ENCODE peak calls at places on chromosomes 12 and 14, in four cellular contexts. D, C, E and A are unnamed samples. For H3K4me1 and H3K36me3, the result is how much of the 10 kb centered on the place peaks cover.

GRCh38 chr12:67747869-67748760 is 99.6 kb downstream of the DYRK2 start:
- DNase-seq in D (peak), C (no peak), E (no peak), A (no peak)

GRCh38 chr14:21210023-21210422 is 54.2 kb upstream of the OR5AU1 start:
- DNase-seq in D (no peak), C (no peak), E (no peak), A (no peak)

GRCh38 chr12:122865268-122866231 is 30.3 kb downstream of the HIP1R start:
- DNase-seq in D (peak), C (no peak), E (no peak), A (no peak)

GRCh38 chr14:81991998-81992397 is 458.3 kb upstream of the SEL1L start:
- DNase-seq in D (no peak), C (no peak), E (no peak), A (no peak)

GRCh38 chr14:78519863-78520262 is 349.7 kb downstream of the NRXN3 start:
- DNase-seq in D (peak), C (no peak), E (peak), A (peak)

GRCh38 chr14:103067231-103067954 is 10.0 kb upstream of the CDC42BPB start:
- DNase-seq in D (no peak), C (no peak), E (no peak), A (no peak)

GRCh38 chr12:95774311-95775045 is 16.1 kb downstream of the NTN4 start:
- DNase-seq in D (no peak), C (no peak), E (no peak), A (no peak)

GRCh38 chr14:106318700-106319099 is 792.3 kb downstream of the TMEM121 start:
- DNase-seq in D (no peak), C (no peak), E (no peak), A (no peak)

DNA sequence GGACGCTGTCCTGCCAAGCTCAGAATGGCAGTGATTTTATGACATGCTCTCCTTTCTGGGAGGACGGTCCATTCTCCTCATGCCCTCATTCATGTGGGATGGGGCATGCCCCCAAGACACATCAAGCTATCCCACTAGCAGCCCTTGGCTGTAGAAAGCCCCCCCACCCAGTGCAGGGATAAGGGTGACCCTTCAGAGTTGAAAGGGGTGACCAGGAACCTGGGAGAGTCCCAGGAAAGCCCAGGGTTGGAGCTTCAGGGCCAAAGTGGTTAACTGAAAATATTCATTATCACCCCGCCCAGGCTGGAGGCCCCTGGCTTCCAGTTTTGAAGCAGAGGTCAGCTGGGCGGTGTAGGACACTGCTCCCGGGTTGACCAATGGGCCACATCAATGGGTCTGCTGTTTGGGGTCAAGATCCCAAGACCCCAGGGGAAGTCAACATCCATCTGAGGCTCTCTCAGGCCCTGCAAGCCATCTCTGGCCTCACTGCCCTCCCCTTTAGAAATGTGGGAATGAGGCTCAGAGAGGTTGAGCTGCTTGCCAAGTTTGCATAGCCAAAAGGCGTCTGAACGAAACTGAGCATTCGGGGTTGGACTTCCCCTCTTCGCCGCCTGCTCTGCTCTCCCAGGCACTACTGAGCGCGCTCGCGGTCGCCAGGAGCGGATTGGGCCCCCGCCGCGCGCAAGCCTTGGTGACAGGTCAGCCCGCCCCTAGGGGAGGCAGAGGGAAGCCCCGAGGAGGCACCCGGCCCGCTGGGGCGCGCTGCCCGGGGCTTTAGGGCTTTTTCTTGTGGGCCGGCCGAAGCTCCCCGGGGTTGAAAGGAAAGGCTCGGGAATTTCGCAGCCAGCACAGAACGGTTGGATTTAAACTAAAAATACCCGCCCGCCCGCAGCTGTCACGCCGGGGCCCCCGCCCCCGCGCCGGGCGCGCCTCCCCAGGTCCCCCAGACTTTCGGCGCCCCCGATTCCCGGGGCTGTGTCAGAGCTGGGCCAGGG is 630 bp downstream of the SYNE3 start:
- DNase-seq in D (peak), C (no peak), E (no peak), A (no peak)
- H3K4me1 ChIP-seq in D (half or more), C (half or more), E (under half), A (under half)

GRCh38 chr12:3348055-3348454 is 142.9 kb upstream of the PRMT8 start:
- DNase-seq in D (no peak), C (no peak), E (no peak), A (no peak)
- H3K36me3 ChIP-seq in D (under half), C (under half), E (under half), A (under half)

DNA sequence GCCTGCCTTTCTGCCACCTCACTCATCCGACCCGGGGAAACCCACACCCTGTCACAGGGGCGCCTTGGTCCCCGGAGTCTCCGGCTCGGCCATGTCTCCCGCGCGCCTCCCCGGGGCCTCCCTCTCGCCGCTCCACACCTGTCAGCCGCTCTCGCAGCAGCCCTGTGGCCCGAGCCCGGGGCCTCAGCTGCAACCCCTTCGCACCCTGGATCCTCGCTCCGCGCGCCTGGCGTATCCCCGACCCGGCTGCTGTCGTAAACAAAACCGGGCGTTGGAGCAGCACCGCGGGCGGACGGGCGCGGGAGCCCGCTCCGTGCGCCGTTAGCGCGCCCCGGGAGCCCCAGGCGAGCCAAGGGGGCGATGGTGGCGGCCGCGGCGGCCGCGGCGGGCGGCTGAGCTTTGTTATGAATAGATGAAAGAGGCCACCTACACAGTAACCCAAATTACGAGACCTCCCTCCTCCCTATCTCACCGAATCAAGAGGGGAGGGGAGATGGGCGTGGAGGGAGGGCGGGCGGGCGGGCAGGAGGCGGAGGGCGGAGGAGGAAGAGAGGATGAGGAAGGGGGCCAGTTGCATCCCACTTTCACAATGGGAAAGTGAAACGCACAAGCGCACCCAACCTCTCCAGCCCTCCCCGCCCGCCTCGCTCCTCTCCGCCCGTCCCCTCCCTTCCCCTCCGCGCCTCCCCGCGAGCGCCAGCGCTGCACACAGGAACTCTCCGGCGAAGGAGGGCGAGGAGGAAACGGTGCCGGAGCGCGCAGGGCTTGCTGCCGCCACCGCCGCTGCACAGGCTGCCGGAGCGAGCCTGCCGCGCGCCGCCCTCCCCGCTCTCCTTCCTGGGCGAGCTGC is at the start of gene PLXNC1:
- DNase-seq in D (no peak), C (no peak), E (no peak), A (no peak)
- TF ChIP-seq SUZ12 in D (no peak), C (no peak), E (peak), A (no peak)

GRCh38 chr12:100267603-100268281 is 765 bp downstream of the SCYL2 start:
- DNase-seq in D (peak), C (no peak), E (no peak), A (no peak)
- H3K4me1 ChIP-seq in D (under half), C (under half), E (under half), A (under half)

GRCh38 chr14:50762001-50762930 is 68.7 kb downstream of the NIN start:
- DNase-seq in D (no peak), C (no peak), E (no peak), A (no peak)
- H3K36me3 ChIP-seq in D (under half), C (under half), E (under half), A (under half)

GRCh38 chr12:126069549-126070165 is 1004.4 kb downstream of the AACS start:
- DNase-seq in D (peak), C (no peak), E (peak), A (peak)
- TF ChIP-seq SUZ12 in D (no peak), C (no peak), E (no peak), A (no peak)

GRCh38 chr12:46222642-46223041 is 46.2 kb downstream of the SLC38A1 start:
- DNase-seq in D (no peak), C (no peak), E (no peak), A (no peak)

GRCh38 chr12:46223047-46223446 is 45.8 kb downstream of the SLC38A1 start:
- DNase-seq in D (no peak), C (no peak), E (no peak), A (no peak)

GRCh38 chr12:46219892-46220655 is 48.8 kb downstream of the SLC38A1 start:
- DNase-seq in D (peak), C (no peak), E (no peak), A (no peak)

GRCh38 chr12:46219147-46219891 is 49.5 kb downstream of the SLC38A1 start:
- DNase-seq in D (no peak), C (no peak), E (no peak), A (no peak)

DNA sequence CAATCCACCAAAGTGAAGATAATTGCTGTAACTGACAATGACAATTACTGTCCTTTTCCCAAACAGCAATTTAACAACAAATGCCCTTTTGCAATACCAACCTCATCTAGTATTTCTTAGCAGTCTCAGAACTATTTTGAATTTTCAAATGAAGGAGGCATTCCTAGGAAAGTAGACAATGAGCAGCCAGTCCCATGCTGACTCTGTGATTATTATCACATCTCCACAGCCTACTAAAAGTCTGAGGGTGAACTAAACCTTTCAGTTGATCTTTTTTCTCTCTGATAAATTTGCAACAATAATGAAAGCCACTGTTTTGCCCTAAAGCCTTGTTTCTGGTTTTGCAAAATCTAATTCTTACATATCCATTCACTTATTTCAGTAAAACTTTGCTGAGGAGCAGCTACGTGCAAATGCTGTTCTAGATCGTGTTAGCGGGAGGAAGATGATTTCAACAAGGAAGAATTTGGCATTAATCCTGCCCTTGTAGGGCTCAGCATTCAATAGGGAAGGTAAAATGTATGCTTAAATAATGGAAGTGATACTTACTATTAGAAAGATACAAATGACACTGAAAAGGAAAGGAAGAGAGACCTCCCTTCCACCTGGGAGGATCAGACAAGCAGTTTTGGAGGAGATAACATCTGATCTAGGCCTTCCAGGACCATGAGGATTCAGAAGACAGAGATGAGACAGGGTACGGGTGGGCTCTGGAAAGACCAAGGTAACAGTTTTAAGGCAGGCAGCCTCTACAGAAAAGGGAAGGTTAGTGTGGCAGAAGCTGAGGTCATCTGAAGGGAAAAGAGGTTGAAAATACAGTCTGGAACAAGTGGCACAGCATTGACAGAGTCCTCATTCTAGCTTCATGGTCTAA is 47.4 kb downstream of the SLC38A1 start:
- DNase-seq in D (no peak), C (no peak), E (no peak), A (no peak)
- H3K4me1 ChIP-seq in D (under half), C (under half), E (under half), A (under half)

GRCh38 chr12:113959096-113959495 is 7.0 kb downstream of the RBM19 start:
- DNase-seq in D (no peak), C (no peak), E (no peak), A (no peak)
- H3K36me3 ChIP-seq in D (under half), C (under half), E (under half), A (half or more)

DNA sequence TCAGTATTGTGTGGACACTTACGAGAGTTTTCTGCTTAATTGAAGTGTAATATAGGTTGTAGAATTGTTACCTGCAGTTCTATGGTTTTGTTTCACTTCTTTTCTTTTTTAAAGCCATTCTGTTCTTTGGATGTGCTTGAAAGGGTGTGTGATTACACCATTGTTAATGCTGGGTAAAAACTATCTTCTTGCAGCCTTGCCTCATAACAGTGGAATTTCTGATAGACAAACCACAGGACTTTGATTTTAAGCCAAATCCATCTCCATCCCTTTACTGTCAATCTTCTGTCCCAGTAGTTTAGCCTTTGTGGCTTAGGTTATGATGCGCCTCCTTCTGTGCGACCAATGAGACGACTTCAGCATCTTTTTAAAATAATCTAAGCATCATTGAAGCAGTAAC is 182.3 kb downstream of the PELI2 start:
- DNase-seq in D (no peak), C (no peak), E (no peak), A (no peak)
- TF ChIP-seq SUZ12 in D (no peak), C (no peak), E (no peak), A (no peak)

DNA sequence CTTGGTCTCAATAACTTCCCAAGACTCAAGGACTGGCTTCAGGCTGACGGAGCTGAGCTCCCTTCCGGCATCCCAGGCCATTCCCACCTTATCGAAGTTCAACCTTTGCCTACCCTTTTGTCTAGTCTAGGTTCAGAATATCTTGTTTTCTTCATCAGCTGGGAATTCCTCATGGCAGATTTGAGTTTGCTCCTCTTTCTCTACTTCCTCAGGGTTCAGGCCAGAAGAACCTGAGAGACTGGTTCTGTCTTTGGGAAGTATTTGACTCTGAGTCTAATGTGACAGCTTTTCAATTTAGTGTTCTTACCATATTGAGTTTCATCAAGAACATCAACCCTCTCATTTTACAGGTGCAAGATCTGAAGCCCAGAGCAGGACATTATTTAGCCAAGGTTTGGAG is 2.1 kb downstream of the BIN2 start:
- DNase-seq in D (no peak), C (no peak), E (no peak), A (no peak)
- H3K4me1 ChIP-seq in D (under half), C (half or more), E (under half), A (under half)